ENCODE peak calls at places on chromosomes 16 and 17, in ten cellular contexts. I, Y, S, O, Q, H, U, A, Z and L are unnamed samples. For H3K9me3 and H3K36me3, the result is how much of the 10 kb centered on the place peaks cover.

GRCh38 chr16:50878966-50879615 is 137.2 kb downstream of the CYLD start:
- DNase-seq in I (peak), Y (no peak), S (no peak), O (no peak), Q (no peak), H (no peak), U (no peak), A (no peak), Z (no peak), L (no peak)

GRCh38 chr16:89502319-89502843 is 5.8 kb upstream of the SPG7 start:
- DNase-seq in I (no peak), Y (no peak), S (no peak), O (no peak), Q (no peak), H (peak), U (no peak), A (peak), Z (no peak), L (no peak)

GRCh38 chr17:45345554-45346254 is 28.9 kb upstream of the MAP3K14 start:
- DNase-seq in I (no peak), Y (no peak), S (no peak), O (peak), Q (no peak), H (peak), U (no peak), A (peak), Z (no peak), L (no peak)

GRCh38 chr16:35741546-35741945 is 2282.1 kb downstream of the TP53TG3F start:
- DNase-seq in I (no peak), Y (no peak), S (no peak), O (no peak), Q (no peak), H (no peak), U (no peak), A (no peak), Z (no peak), L (no peak)

GRCh38 chr17:77054926-77055325 is 85.8 kb upstream of the SEC14L1 start:
- DNase-seq in I (no peak), Y (no peak), S (no peak), O (no peak), Q (no peak), H (no peak), U (peak), A (no peak), Z (no peak), L (no peak)

GRCh38 chr16:11801481-11802021 is 4.5 kb upstream of the ZC3H7A start:
- DNase-seq in I (no peak), Y (no peak), S (no peak), O (no peak), Q (no peak), H (no peak), U (no peak), A (peak), Z (no peak), L (no peak)

GRCh38 chr16:4521971-4522623 is 16.5 kb downstream of the CDIP1 start:
- DNase-seq in I (peak), Y (no peak), S (no peak), O (no peak), Q (no peak), H (peak), U (peak), A (peak), Z (peak), L (no peak)

GRCh38 chr17:39573447-39574298 is 34.0 kb downstream of the NEUROD2 start:
- DNase-seq in I (peak), Y (no peak), S (no peak), O (no peak), Q (no peak), H (peak), U (peak), A (peak), Z (peak), L (no peak)

GRCh38 chr16:49464877-49465504 is 91.4 kb downstream of the C16orf78 start:
- DNase-seq in I (no peak), Y (no peak), S (peak), O (no peak), Q (no peak), H (no peak), U (no peak), A (no peak), Z (no peak), L (no peak)

GRCh38 chr16:47719713-47720112 is 258.6 kb downstream of the PHKB start:
- DNase-seq in I (no peak), Y (no peak), S (no peak), O (no peak), Q (no peak), H (no peak), U (no peak), A (no peak), Z (no peak), L (no peak)

DNA sequence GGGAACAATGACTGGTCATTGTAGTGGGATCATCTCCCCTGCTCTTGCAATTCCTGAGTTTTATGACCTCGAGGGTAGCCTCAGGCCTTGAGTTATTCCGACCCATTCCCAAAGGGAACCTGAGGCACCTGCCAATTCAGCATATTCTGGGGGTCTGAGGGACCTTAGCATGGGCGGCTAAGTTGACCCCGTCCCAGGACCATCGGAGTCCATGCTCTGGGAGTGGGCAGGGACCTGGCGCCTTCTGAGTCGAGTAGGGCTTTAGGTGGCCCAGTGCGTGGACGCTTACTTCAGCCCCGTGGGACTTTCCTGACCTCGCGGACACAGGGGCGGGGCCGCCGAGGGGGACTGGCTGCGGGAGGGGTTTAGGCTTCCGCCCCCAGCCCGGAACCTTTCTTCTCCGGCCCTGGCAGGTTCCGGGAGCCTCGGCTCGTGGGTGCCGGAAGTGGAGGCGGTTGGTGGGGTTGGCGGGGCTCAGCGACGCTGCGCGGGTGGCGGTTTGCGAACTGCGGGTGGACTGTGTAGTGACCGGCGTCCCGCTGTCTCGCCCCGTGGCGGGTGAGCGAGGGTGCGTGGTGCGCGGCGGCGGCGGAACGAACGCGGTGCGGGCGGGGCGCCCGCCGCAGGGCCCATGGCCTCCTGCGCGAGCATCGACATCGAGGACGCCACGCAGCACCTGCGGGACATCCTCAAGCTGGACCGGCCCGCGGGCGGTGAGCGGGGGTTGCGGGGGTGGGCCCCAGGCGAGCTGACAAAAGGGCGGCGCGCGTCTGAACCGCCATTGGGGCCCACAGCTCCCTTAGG is at the start of gene EDC4:
- DNase-seq in I (peak), Y (peak), S (peak), O (peak), Q (peak), H (peak), U (peak), A (peak), Z (peak), L (no peak)
- H3K9me3 ChIP-seq in I (under half), Y (under half), S (under half), O (under half), Q (under half), H (under half), U (under half), A (under half), Z (under half), L (under half)

DNA sequence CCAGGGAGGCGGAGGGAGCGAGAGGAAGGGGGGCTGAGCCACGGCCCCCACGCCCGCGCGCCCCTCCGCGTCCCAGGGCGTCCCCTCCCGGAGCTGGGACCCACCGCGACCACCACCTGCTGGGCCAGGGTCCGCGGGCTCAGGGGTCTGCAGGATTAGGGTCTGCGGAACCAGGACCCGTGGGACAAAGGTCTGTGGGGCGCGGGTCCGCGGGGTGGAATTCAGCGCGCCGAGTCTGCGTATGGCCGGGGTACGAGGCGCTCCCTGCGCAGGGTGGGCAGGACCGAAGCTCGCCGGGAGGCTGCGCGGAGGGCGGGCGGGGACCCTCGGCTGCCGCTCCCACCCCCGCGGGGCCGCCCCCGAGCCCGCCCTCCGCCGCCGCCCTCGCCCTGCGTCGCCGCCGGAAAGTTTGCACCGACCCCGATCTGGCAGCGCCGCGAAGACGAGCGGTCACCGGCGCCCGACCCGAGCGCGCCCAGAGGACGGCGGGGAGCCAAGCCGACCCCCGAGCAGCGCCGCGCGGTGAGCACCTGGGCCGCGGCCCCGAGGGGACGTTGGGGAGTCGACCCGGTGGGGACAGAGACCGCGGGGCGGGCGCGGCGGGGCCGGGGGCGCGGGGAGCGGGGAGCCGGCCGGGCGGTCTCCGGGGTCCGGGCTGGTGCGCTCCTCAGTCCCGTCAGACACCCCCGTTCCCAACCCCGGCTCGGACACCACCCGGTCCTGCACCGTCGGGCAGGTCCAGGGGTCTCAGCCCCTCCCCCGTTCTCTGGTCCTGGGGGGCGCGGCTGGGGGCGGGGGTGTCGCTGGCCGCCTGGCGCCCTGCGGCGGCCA is at the start of gene GCGR:
- DNase-seq in I (peak), Y (no peak), S (no peak), O (no peak), Q (no peak), H (no peak), U (no peak), A (no peak), Z (no peak), L (no peak)
- H3K4me3 ChIP-seq in I (peak), Y (no peak), S (no peak), O (no peak), Q (no peak), H (no peak), U (no peak), A (no peak), Z (no peak), L (peak)

GRCh38 chr16:2770057-2770780 is 6.9 kb downstream of the ELOB start:
- DNase-seq in I (peak), Y (no peak), S (no peak), O (no peak), Q (no peak), H (no peak), U (no peak), A (no peak), Z (peak), L (no peak)
- H3K36me3 ChIP-seq in I (half or more), Y (half or more), S (half or more), O (half or more), Q (half or more), H (under half), U (half or more), A (half or more), Z (under half), L (half or more)

DNA sequence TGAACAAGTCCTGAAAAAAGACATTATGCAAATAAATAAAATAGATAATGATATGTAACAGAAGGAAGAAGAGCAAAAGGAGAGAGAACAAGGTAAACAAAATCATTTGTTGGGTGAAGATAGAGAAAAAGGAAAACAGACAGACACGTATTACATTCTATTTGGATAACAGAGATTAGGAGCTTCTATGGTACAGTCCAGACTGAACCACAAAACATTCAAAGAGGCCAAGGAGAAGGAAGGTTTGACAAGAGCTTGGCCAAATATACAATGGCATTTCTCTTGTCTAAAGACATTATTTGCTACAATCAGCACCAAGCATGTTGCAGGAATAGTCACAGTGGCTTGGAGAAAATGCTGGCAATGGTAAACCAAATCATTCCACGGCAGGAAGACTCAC is 29.2 kb downstream of the SMG6 start:
- DNase-seq in I (no peak), Y (no peak), S (no peak), O (no peak), Q (no peak), H (no peak), U (no peak), A (no peak), Z (no peak), L (no peak)
- H3K9me3 ChIP-seq in I (under half), Y (under half), S (under half), O (under half), Q (under half), H (under half), U (under half), A (under half), Z (under half), L (under half)

DNA sequence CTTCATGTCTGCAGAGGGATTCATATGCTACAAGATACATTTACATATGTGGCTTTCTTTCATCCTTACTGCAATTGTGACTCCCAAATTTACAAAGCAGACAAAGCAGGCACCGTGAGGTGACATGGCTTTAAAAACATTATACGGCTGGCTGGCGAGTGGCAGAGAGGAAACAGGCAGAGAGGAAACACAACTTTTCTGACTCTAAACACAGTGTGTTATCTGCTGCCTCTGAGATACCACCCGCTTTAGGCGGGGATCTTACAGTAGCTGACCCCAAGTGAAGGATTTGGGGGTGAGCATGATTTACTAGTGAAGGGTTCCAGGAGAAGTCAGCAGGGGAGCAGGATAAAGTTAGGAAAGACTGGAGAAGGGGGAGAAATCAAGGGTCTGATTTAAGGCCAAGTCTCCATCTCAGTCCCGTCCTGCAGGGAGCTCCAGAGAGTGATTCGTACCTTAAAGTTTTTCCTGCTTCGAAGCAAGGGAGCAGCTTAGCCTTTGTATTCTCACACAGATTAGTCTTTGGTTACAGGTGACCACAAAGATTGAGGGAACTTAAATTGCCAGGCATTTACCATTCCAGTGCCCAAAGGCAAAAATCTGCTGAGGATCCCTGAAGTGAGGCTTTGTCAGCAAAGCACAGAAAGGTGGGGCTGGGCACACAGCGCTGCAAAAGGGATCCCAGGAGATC is 355.0 kb downstream of the GRIN2A start:
- DNase-seq in I (no peak), Y (no peak), S (no peak), O (no peak), Q (no peak), H (no peak), U (no peak), A (no peak), Z (no peak), L (no peak)
- H3K4me3 ChIP-seq in I (no peak), Y (no peak), S (no peak), O (no peak), Q (no peak), H (no peak), U (no peak), A (no peak), Z (no peak), L (no peak)

GRCh38 chr17:17164156-17164555 is 42.0 kb downstream of the PLD6 start:
- DNase-seq in I (no peak), Y (no peak), S (no peak), O (no peak), Q (no peak), H (no peak), U (no peak), A (no peak), Z (no peak), L (no peak)
- H3K36me3 ChIP-seq in I (half or more), Y (half or more), S (half or more), O (under half), Q (half or more), H (under half), U (under half), A (half or more), Z (under half), L (under half)

GRCh38 chr17:5100832-5101231 is 10.8 kb downstream of the ZNF232 start:
- DNase-seq in I (no peak), Y (no peak), S (no peak), O (no peak), Q (no peak), H (no peak), U (no peak), A (no peak), Z (no peak), L (no peak)

GRCh38 chr17:5099271-5099670 is 12.4 kb downstream of the ZNF232 start:
- DNase-seq in I (no peak), Y (no peak), S (no peak), O (no peak), Q (no peak), H (no peak), U (no peak), A (no peak), Z (no peak), L (no peak)

GRCh38 chr17:5092139-5093010 is 14.1 kb downstream of the ZFP3 start:
- DNase-seq in I (no peak), Y (no peak), S (no peak), O (no peak), Q (no peak), H (no peak), U (no peak), A (no peak), Z (no peak), L (no peak)

GRCh38 chr17:5097101-5097834 is 14.4 kb downstream of the ZNF232 start:
- DNase-seq in I (peak), Y (no peak), S (peak), O (no peak), Q (no peak), H (peak), U (peak), A (no peak), Z (peak), L (no peak)
- H3K9me3 ChIP-seq in I (under half), Y (half or more), S (half or more), O (under half), Q (half or more), H (under half), U (under half), A (half or more), Z (under half), L (under half)

DNA sequence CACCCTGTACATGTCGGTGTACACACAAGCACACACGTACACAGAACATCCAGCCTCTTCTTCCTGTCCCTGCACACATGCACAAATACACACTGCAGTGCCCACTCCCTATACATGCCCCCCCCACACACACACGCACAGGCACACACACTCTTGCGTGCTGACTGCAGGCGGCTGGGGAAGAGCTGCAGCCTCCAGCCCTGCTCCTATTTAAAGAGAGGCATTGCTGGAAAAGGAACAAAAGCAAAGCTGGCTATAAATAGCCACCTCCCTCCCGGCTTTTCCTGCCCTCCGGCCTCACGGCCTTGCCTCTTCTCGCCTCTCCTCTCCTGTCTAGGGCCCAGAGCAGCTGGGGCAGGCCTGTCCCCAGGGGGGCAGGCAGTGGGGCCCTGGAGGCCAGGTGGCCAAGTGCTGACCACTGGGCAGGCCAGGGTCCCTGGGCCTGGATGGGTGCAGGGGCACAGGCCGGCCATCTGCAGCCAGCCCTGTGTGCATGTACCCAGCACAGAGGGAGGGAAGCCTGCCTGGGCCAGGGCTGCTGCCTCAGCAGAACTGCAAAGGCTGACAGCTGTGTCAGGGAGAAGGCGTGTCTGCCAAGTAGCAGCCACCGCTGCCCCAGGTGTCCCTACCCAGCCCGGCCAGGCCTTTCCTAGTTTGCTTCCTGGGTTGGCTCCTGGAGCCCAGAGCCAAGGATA is 25.4 kb downstream of the RTN4RL1 start:
- DNase-seq in I (peak), Y (no peak), S (no peak), O (peak), Q (no peak), H (peak), U (peak), A (peak), Z (peak), L (no peak)
- H3K4me3 ChIP-seq in I (no peak), Y (no peak), S (no peak), O (no peak), Q (no peak), H (no peak), U (no peak), A (no peak), Z (no peak), L (no peak)